ENCODE peak calls at places on chromosomes 4 and X, in six cellular contexts. E, W, M, A, K and P are unnamed samples.

GRCh38 chr4:82358773-82359324 is 14.9 kb downstream of the HNRNPD start:
- DNase-seq in K (no peak), A (no peak), E (no peak), M (no peak), W (no peak), P (no peak)

GRCh38 chr4:132683957-132684356 is 465.1 kb upstream of the PCDH10 start:
- DNase-seq in A (no peak), M (no peak), W (no peak), K (no peak), E (no peak), P (no peak)

GRCh38 chr4:155582971-155583437 is 83.6 kb upstream of the GUCY1A1 start:
- DNase-seq in A (no peak), M (no peak), E (peak; percentile 82), W (peak; percentile 71), K (peak; percentile 20), P (no peak)

GRCh38 chr4:122711893-122712292 is 20.6 kb upstream of the BBS12 start:
- DNase-seq in A (no peak), K (no peak), M (no peak), E (no peak), W (no peak), P (no peak)

GRCh38 chrX:56995271-56995994 is at the start of gene SPIN3:
- DNase-seq in E (peak; percentile 74), W (peak; percentile 57), M (peak; percentile 25), K (no peak), A (peak; percentile 48), P (peak; percentile 89)

GRCh38 chr4:52423967-52424366 is 235.1 kb downstream of the USP46 start:
- DNase-seq in W (no peak), M (no peak), A (no peak), K (no peak), E (peak; percentile 69), P (no peak)

GRCh38 chr4:8349664-8350225 is 80.2 kb downstream of the HTRA3 start:
- DNase-seq in A (no peak), E (no peak), K (no peak), M (no peak), W (no peak), P (no peak)

GRCh38 chr4:1237981-1238675 is 10.8 kb downstream of the CTBP1 start:
- DNase-seq in A (no peak), E (no peak), M (no peak), K (no peak), W (no peak), P (no peak)

GRCh38 chr4:77852892-77853495 is 9.6 kb upstream of the MRPL1 start:
- DNase-seq in E (no peak), W (no peak), A (peak; percentile 51), K (no peak), M (peak; percentile 59), P (no peak)

GRCh38 chr4:184815046-184815877 is 10.5 kb downstream of the ACSL1 start:
- DNase-seq in A (no peak), M (no peak), K (no peak), W (peak; percentile 80), E (peak; percentile 34), P (peak; percentile 92)

GRCh38 chr4:138401330-138401729 is 159.2 kb upstream of the SLC7A11 start:
- DNase-seq in W (peak; percentile 34), M (no peak), A (no peak), E (peak; percentile 19), K (peak; percentile 15), P (peak; percentile 6)

GRCh38 chrX:46547857-46548256 is 2.6 kb upstream of the ZNF674 start:
- DNase-seq in K (peak; percentile 10), M (no peak), E (peak; percentile 72), A (no peak), W (peak; percentile 78), P (no peak)

GRCh38 chr4:153731239-153731638 is 28.6 kb downstream of the RNF175 start:
- DNase-seq in K (peak; percentile 99), A (no peak), W (peak; percentile 97), M (no peak), E (peak; percentile 29), P (peak; percentile 9)

GRCh38 chr4:6221296-6221850 is 21.0 kb upstream of the JAKMIP1 start:
- DNase-seq in A (no peak), W (no peak), K (no peak), M (no peak), E (no peak), P (no peak)

GRCh38 chrX:13059676-13060499 is 15.5 kb upstream of the FAM9C start:
- DNase-seq in K (no peak), M (no peak), A (no peak), E (peak; percentile 78), W (peak; percentile 86), P (peak; percentile 54)

GRCh38 chr4:7295201-7295916 is 103.0 kb downstream of the SORCS2 start:
- DNase-seq in M (no peak), E (no peak), W (peak; percentile 27), K (no peak), A (no peak), P (no peak)

GRCh38 chrX:13834316-13834715 is 17.4 kb upstream of the GPM6B start:
- DNase-seq in E (no peak), A (no peak), W (no peak), M (no peak), K (no peak), P (no peak)

GRCh38 chr4:174663254-174663653 is 141.0 kb upstream of the HPGD start:
- DNase-seq in K (no peak), E (no peak), A (no peak), M (no peak), W (peak; percentile 44), P (no peak)

GRCh38 chr4:110623710-110624015 is 786 bp upstream of the PITX2 start:
- DNase-seq in A (no peak), E (no peak), M (no peak), W (no peak), K (no peak), P (no peak)

GRCh38 chr4:139835006-139835405 is 169.4 kb downstream of the MGST2 start:
- DNase-seq in W (no peak), A (no peak), K (no peak), M (no peak), E (no peak), P (no peak)

GRCh38 chr4:55765070-55765469 is 54.5 kb upstream of the EXOC1L start:
- DNase-seq in M (no peak), E (no peak), K (no peak), W (no peak), A (no peak), P (no peak)

GRCh38 chr4:84648863-84649647 is 66.1 kb downstream of the CDS1 start:
- DNase-seq in M (no peak), E (no peak), A (no peak), W (no peak), K (no peak), P (no peak)

GRCh38 chr4:9691221-9692065 is 90.0 kb upstream of the DRD5 start:
- DNase-seq in M (peak; percentile 79), A (peak; percentile 82), W (peak; percentile 74), K (no peak), E (peak; percentile 48), P (peak; percentile 98)

GRCh38 chrX:48910926-48911406 is 480 bp downstream of the SLC35A2 start:
- DNase-seq in A (no peak), K (no peak), E (no peak), M (no peak), W (peak; percentile 19), P (no peak)

GRCh38 chrX:102599950-102600579 is 750 bp downstream of the ARMCX5 start:
- DNase-seq in W (peak; percentile 47), A (no peak), E (peak; percentile 47), K (no peak), M (no peak), P (peak; percentile 12)